ENCODE peak calls at places on chromosomes 11 and 22, in nine cellular contexts. O, Y, K, X, V, S, D, F and P are unnamed samples. For H3K36me3, the result is how much of the 10 kb centered on the place peaks cover.

GRCh38 chr22:44906248-44906936 is 103.4 kb downstream of the PHF21B start:
- DNase-seq in F (no peak), O (no peak), D (no peak), X (no peak), K (no peak), S (no peak), V (no peak), Y (no peak), P (no peak)

GRCh38 chr11:76782526-76783293 is 446 bp upstream of the TSKU start:
- DNase-seq in S (peak), Y (peak), F (peak), V (peak), D (peak), K (peak), O (peak), X (peak), P (peak)

GRCh38 chr11:110173775-110174644 is 80.8 kb downstream of the ZC3H12C start:
- DNase-seq in Y (peak), O (peak), F (peak), K (peak), X (peak), D (peak), S (peak), V (no peak), P (peak)

GRCh38 chr11:49995559-49995958 is 13.2 kb upstream of the OR4C12 start:
- DNase-seq in V (no peak), F (no peak), Y (no peak), K (peak), S (peak), X (no peak), O (no peak), D (peak), P (peak)

GRCh38 chr11:96385187-96385586 is 4.5 kb downstream of the CCDC82 start:
- DNase-seq in V (no peak), K (no peak), S (no peak), F (no peak), Y (no peak), X (no peak), O (no peak), D (no peak), P (no peak)

GRCh38 chr11:28228196-28228595 is 120.0 kb downstream of the METTL15 start:
- DNase-seq in O (no peak), V (no peak), F (no peak), X (no peak), Y (no peak), D (peak), K (no peak), S (no peak), P (no peak)

GRCh38 chr22:35894937-35895708 is 133.5 kb downstream of the RBFOX2 start:
- DNase-seq in D (peak), K (peak), X (no peak), F (no peak), V (peak), S (peak), Y (peak), O (no peak), P (peak)

GRCh38 chr11:32752001-32752400 is 42.5 kb downstream of the CCDC73 start:
- DNase-seq in S (no peak), V (no peak), K (no peak), Y (no peak), F (no peak), O (no peak), D (no peak), X (no peak), P (no peak)

GRCh38 chr11:67268684-67269268 is 2.5 kb downstream of the GRK2 start:
- DNase-seq in F (no peak), V (no peak), Y (peak), X (no peak), O (peak), S (peak), D (no peak), K (no peak), P (no peak)

GRCh38 chr11:60457576-60457975 is 1.9 kb downstream of the MS4A1 start:
- DNase-seq in Y (no peak), K (no peak), O (no peak), F (no peak), D (no peak), V (no peak), X (no peak), S (no peak), P (no peak)

GRCh38 chr11:35911013-35911412 is 32.8 kb upstream of the LDLRAD3 start:
- DNase-seq in F (no peak), V (no peak), K (no peak), S (no peak), X (no peak), O (no peak), D (no peak), Y (no peak), P (no peak)

GRCh38 chr11:63179446-63180068 is 35.5 kb upstream of the SLC22A24 start:
- DNase-seq in S (no peak), D (no peak), Y (no peak), V (no peak), K (no peak), F (no peak), X (no peak), O (no peak), P (no peak)

GRCh38 chr11:12841946-12842630 is 167.0 kb upstream of the RASSF10 start:
- DNase-seq in S (no peak), Y (peak), K (peak), D (peak), O (no peak), V (peak), F (no peak), X (no peak), P (peak)

DNA sequence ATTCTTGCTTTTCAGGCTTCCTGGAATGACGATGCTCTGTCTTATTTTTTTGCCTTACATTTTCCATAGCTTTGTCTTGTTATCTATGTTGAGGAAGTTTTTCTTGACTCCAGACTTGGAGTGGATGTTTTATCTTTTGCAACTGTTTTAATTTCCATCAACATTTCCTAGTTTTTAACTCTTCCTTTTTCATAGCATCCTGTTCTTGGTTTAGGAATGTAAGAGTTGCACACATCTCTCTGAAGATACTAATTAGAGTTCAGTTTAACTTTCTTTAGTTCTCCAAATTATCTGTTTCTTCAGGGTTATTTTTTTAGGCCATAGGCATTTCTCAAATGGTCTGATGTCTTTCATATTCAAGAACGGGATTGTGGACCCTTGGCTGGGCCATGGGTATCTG is 10.4 kb downstream of the CLDN5 start:
- DNase-seq in S (no peak), O (no peak), K (no peak), D (no peak), V (no peak), X (no peak), F (no peak), Y (no peak), P (no peak)
- H3K36me3 ChIP-seq in S (under half), O (under half), K (under half), D (under half), V (under half), X (under half), F (under half), Y (under half), P (under half)

GRCh38 chr11:64306876-64307622 is 1.7 kb downstream of the ESRRA start:
- DNase-seq in F (no peak), K (no peak), O (no peak), S (peak), D (peak), Y (no peak), V (no peak), X (peak), P (peak)
- H3K27ac ChIP-seq in F (peak), K (no peak), O (no peak), S (peak), D (peak), Y (peak), V (peak), X (peak), P (peak)

GRCh38 chr22:29307658-29308147 is 1.3 kb downstream of the GAS2L1 start:
- DNase-seq in F (no peak), V (no peak), O (no peak), S (no peak), Y (no peak), K (no peak), X (no peak), D (no peak), P (no peak)

GRCh38 chr22:29308148-29308790 is 1.8 kb downstream of the GAS2L1 start:
- DNase-seq in K (no peak), D (no peak), S (peak), O (peak), Y (no peak), V (no peak), X (no peak), F (no peak), P (peak)

GRCh38 chr22:29310065-29310862 is 3.8 kb downstream of the GAS2L1 start:
- DNase-seq in X (no peak), O (no peak), F (no peak), V (no peak), Y (peak), K (peak), D (no peak), S (no peak), P (no peak)

GRCh38 chr22:29309332-29310064 is 3.0 kb downstream of the GAS2L1 start:
- DNase-seq in F (no peak), K (no peak), Y (peak), X (no peak), V (no peak), S (peak), O (peak), D (no peak), P (peak)

DNA sequence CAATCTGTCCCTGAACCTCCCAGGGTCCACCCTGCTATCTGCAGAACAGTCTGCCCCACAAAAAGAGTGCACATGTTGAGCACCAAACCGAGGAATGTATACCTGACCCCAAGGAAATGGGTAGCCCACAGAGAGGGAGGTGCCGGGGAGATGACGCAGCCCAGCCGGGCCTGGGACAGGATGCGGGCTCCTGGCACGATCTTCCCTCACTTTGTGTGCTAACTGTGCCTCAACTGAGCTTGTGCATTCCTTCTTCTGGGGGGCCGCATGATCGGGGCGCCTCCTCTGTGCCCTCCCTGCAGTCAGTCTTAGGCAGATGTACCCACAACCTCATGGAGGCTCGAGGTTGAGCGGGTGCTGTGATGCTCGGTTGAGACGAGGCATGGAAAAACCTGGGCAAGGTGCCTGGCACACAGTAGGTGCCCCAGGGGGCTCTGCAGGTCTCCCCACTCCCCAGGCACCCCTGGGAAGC is 2.4 kb downstream of the GAS2L1 start:
- DNase-seq in Y (no peak), F (no peak), K (no peak), O (no peak), S (no peak), X (no peak), V (no peak), D (peak), P (no peak)
- H3K4me3 ChIP-seq in Y (no peak), F (peak), K (no peak), O (no peak), S (peak), X (peak), V (peak), D (no peak), P (peak)

GRCh38 chr22:39625554-39626537 is 55.3 kb downstream of the CACNA1I start:
- DNase-seq in Y (no peak), F (no peak), K (no peak), S (no peak), V (no peak), D (no peak), X (no peak), O (no peak), P (no peak)
- H3K36me3 ChIP-seq in Y (under half), F (under half), K (under half), S (under half), V (under half), D (under half), X (under half), O (under half), P (under half)

GRCh38 chr22:46844606-46845210 is 82.3 kb downstream of the TBC1D22A start:
- DNase-seq in X (no peak), Y (no peak), K (no peak), V (no peak), O (no peak), S (no peak), F (no peak), D (peak), P (no peak)
- H3K27ac ChIP-seq in X (no peak), Y (peak), K (no peak), V (no peak), O (no peak), S (no peak), F (no peak), D (no peak), P (no peak)

GRCh38 chr11:1054143-1055108 is 17.9 kb upstream of the MUC6 start:
- DNase-seq in Y (peak), X (peak), O (peak), F (no peak), D (peak), V (no peak), K (no peak), S (peak), P (peak)
- H3K4me3 ChIP-seq in Y (no peak), X (no peak), O (no peak), F (no peak), D (no peak), V (peak), K (no peak), S (no peak), P (no peak)

DNA sequence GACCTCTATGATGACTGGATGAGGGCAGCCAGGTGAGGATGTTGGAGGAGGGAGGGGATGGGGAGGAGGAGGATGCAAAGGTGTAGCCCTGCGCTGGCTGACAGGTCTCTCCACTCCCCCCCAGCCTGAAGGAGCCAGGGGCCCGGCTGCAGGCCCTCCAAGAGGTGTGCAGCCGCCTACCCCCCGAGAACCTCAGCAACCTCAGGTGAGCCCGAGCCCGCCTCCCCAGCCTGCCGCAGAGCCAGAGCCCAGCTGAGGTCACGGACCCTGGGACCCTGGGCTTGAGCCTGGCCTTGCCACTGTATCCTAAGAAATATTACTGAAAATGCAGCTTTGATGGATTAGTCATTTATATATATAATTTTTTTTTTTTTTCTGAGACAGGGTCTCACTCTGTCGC is 7.8 kb downstream of the SH3BP1 start:
- DNase-seq in F (no peak), X (no peak), D (no peak), S (no peak), K (no peak), O (no peak), V (no peak), Y (no peak), P (no peak)
- H3K36me3 ChIP-seq in F (under half), X (under half), D (under half), S (under half), K (half or more), O (under half), V (under half), Y (under half), P (under half)

DNA sequence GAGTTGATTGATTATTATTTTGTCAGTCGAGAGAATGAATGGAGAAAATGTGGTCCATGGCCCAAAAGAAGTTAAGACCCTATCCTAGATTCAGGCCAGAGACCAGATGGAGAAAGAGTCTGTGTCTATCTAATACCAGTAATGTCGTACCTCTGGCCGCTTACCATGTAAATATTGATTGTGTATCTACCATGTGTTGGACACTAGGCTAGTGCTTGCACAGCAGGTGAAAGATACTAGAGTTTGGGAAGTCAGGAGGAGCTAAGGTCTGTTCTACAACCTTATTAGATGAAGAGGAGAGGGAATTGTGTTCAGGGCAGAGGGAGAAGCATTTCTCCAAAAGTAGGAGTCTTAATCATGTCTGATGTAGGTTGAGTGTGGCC is 31.8 kb downstream of the PIK3IP1 start:
- DNase-seq in K (no peak), O (no peak), S (no peak), X (no peak), D (no peak), Y (no peak), F (no peak), V (no peak), P (no peak)
- H3K27ac ChIP-seq in K (no peak), O (no peak), S (no peak), X (no peak), D (no peak), Y (no peak), F (no peak), V (no peak), P (no peak)

DNA sequence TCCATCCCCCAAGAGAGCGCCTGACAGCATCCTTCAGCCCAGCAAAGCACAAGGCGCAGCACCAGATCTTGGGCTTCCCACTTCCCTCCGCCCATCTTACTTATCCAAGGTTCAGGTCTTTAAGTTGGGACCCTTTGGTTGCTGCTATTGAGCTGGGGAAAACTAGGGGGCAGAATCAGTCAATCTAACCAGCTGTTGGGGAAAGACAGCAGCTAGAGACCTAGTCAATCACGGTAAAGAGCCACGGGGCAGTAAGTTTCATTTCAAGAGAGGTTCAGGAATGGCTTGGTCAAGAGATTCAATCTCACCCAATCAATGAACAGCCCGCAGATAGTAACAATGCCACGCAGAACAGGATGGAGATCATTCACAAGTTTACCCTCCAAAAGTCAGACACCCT is 1.7 kb downstream of the ABTB2 start:
- DNase-seq in F (no peak), V (no peak), S (no peak), X (no peak), O (no peak), D (no peak), K (no peak), Y (no peak), P (no peak)
- H3K4me3 ChIP-seq in F (peak), V (peak), S (peak), X (peak), O (peak), D (peak), K (peak), Y (peak), P (peak)

DNA sequence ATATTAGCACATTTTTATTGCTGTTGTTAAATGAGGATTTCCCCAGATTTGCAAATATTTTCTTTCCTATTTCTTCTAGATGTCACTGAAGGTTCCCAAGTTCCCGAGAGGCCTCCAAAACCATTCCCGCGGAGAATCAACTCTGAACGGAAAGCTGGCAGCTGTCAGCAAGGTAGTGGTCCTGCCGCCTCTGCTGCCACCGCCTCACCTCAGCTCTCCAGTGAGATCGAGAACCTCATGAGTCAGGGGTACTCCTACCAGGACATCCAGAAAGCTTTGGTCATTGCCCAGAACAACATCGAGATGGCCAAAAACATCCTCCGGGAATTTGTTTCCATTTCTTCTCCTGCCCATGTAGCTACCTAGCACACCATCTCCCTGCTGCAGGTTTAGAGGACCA is 17.5 kb downstream of the MCAM start:
- DNase-seq in O (no peak), X (no peak), D (no peak), Y (no peak), F (no peak), S (no peak), V (no peak), K (no peak), P (no peak)
- H3K36me3 ChIP-seq in O (under half), X (half or more), D (under half), Y (under half), F (under half), S (half or more), V (under half), K (under half), P (half or more)